ENCODE peak calls at places on chromosome 22, in four cellular contexts. C is nucleus accumbens, M is HS-5, U is NCI-H446. G is an unnamed sample.

GRCh38 chr22:50219800-50220602 is 19.2 kb downstream of the SELENOO start:
- DNase-seq in C (no peak), M (no peak), U (no peak), G (no peak)

GRCh38 chr22:17842386-17842785 is 68.1 kb upstream of the BID start:
- DNase-seq in C (no peak), U (no peak), M (no peak), G (no peak)

GRCh38 chr22:48333816-48334735 is 1493.6 kb downstream of the BRD1 start:
- DNase-seq in C (no peak), M (no peak), U (no peak), G (no peak)

GRCh38 chr22:35601743-35602633 is 15.1 kb downstream of the MB start:
- DNase-seq in U (no peak), C (no peak), M (peak; percentile 70), G (peak; percentile 73)

GRCh38 chr22:49163258-49163959 is 664.3 kb downstream of the BRD1 start:
- DNase-seq in M (no peak), C (no peak), U (no peak), G (no peak)

GRCh38 chr22:38494498-38494897 is 11.6 kb downstream of the DDX17 start:
- DNase-seq in C (no peak), M (no peak), U (no peak), G (no peak)

GRCh38 chr22:48499456-48500425 is 1327.9 kb downstream of the BRD1 start:
- DNase-seq in M (no peak), C (no peak), U (no peak), G (no peak)

GRCh38 chr22:26109686-26110315 is 59.5 kb upstream of the SEZ6L start:
- DNase-seq in U (no peak), C (peak; percentile 12), M (no peak), G (no peak)

GRCh38 chr22:30868663-30869385 is 99.8 kb downstream of the MORC2 start:
- DNase-seq in U (no peak), M (no peak), C (peak; percentile 26), G (peak; percentile 54)

GRCh38 chr22:31753005-31753633 is 700 bp upstream of the DEPDC5 start:
- DNase-seq in U (no peak), C (no peak), M (no peak), G (peak; percentile 72)

GRCh38 chr22:31488988-31489617 is 539 bp downstream of the EIF4ENIF1 start:
- DNase-seq in U (no peak), M (no peak), C (peak; percentile 29), G (peak; percentile 74)

GRCh38 chr22:23183107-23183698 is 2.9 kb downstream of the BCR start:
- DNase-seq in U (no peak), M (no peak), C (peak; percentile 61), G (peak; percentile 74)

GRCh38 chr22:45628508-45628907 is 43.1 kb upstream of the ATXN10 start:
- DNase-seq in M (no peak), C (no peak), U (no peak), G (peak; percentile 36)

GRCh38 chr22:46815132-46815531 is 52.7 kb downstream of the TBC1D22A start:
- DNase-seq in U (no peak), C (no peak), M (no peak), G (no peak)